ENCODE peak calls at places on chromosomes 6 and 20, in five cellular contexts. One of them, this sample, is unnamed.

GRCh38 chr6:89385156-89385667 is 26.9 kb downstream of the RRAGD start:
- DNase-seq in prostate gland: peak
- DNase-seq in stomach: no peak
- DNase-seq in GM23338: no peak
- DNase-seq in transverse colon: no peak
- DNase-seq in this sample: no peak

GRCh38 chr6:39203398-39203797 is 25.9 kb downstream of the KCNK5 start:
- DNase-seq in prostate gland: no peak
- DNase-seq in stomach: no peak
- DNase-seq in GM23338: no peak
- DNase-seq in transverse colon: no peak
- DNase-seq in this sample: no peak

GRCh38 chr6:45469708-45470107 is 92.0 kb upstream of the SUPT3H start:
- DNase-seq in prostate gland: no peak
- DNase-seq in stomach: no peak
- DNase-seq in GM23338: no peak
- DNase-seq in transverse colon: no peak
- DNase-seq in this sample: no peak

GRCh38 chr6:33427585-33428218 is 7.8 kb downstream of the SYNGAP1 start:
- DNase-seq in prostate gland: peak
- DNase-seq in stomach: peak
- DNase-seq in GM23338: peak
- DNase-seq in transverse colon: peak
- DNase-seq in this sample: no peak

GRCh38 chr6:6803180-6803978 is 214.9 kb downstream of the LY86 start:
- DNase-seq in prostate gland: peak
- DNase-seq in stomach: peak
- DNase-seq in GM23338: no peak
- DNase-seq in transverse colon: peak
- DNase-seq in this sample: no peak

GRCh38 chr20:15889073-15889923 is 684.0 kb downstream of the KIF16B start:
- DNase-seq in prostate gland: no peak
- DNase-seq in stomach: no peak
- DNase-seq in GM23338: no peak
- DNase-seq in transverse colon: no peak
- DNase-seq in this sample: no peak

GRCh38 chr6:26032387-26033131 is 54.7 kb upstream of the HFE start:
- DNase-seq in prostate gland: no peak
- DNase-seq in stomach: no peak
- DNase-seq in GM23338: peak
- DNase-seq in transverse colon: peak
- DNase-seq in this sample: no peak

GRCh38 chr20:2538356-2538755 is 2.0 kb downstream of the TMC2 start:
- DNase-seq in prostate gland: no peak
- DNase-seq in stomach: no peak
- DNase-seq in GM23338: no peak
- DNase-seq in transverse colon: no peak
- DNase-seq in this sample: no peak

GRCh38 chr20:37386505-37387201 is 40.7 kb downstream of the SRC start:
- DNase-seq in prostate gland: no peak
- DNase-seq in stomach: no peak
- DNase-seq in GM23338: no peak
- DNase-seq in transverse colon: no peak
- DNase-seq in this sample: no peak

GRCh38 chr20:44745560-44746366 is at the start of gene KCNK15:
- DNase-seq in prostate gland: no peak
- DNase-seq in stomach: peak
- DNase-seq in GM23338: peak
- DNase-seq in transverse colon: peak
- DNase-seq in this sample: no peak

GRCh38 chr6:124470803-124471202 is 491.4 kb upstream of the RNF217 start:
- DNase-seq in prostate gland: no peak
- DNase-seq in stomach: no peak
- DNase-seq in GM23338: no peak
- DNase-seq in transverse colon: no peak
- DNase-seq in this sample: no peak

GRCh38 chr6:98639236-98639635 is 195.1 kb upstream of the POU3F2 start:
- DNase-seq in prostate gland: no peak
- DNase-seq in stomach: no peak
- DNase-seq in GM23338: no peak
- DNase-seq in transverse colon: no peak
- DNase-seq in this sample: no peak

GRCh38 chr6:4017847-4018193 is 61.1 kb downstream of the FAM217A start:
- DNase-seq in prostate gland: no peak
- DNase-seq in stomach: no peak
- DNase-seq in GM23338: peak
- DNase-seq in transverse colon: no peak
- DNase-seq in this sample: no peak

GRCh38 chr20:672975-673604 is 2.5 kb downstream of the SCRT2 start:
- DNase-seq in prostate gland: no peak
- DNase-seq in stomach: no peak
- DNase-seq in GM23338: peak
- DNase-seq in transverse colon: no peak
- DNase-seq in this sample: no peak

GRCh38 chr20:56426926-56427325 is 14.9 kb downstream of the CASS4 start:
- DNase-seq in prostate gland: no peak
- DNase-seq in stomach: no peak
- DNase-seq in GM23338: no peak
- DNase-seq in transverse colon: no peak
- DNase-seq in this sample: no peak

GRCh38 chr20:15708984-15709598 is 864.2 kb downstream of the KIF16B start:
- DNase-seq in prostate gland: no peak
- DNase-seq in stomach: peak
- DNase-seq in GM23338: peak
- DNase-seq in transverse colon: peak
- DNase-seq in this sample: no peak

GRCh38 chr20:62026564-62026856 is 39.2 kb downstream of the TAF4 start:
- DNase-seq in prostate gland: no peak
- DNase-seq in stomach: no peak
- DNase-seq in GM23338: no peak
- DNase-seq in transverse colon: no peak
- DNase-seq in this sample: no peak

GRCh38 chr6:101853226-101853625 is 459.7 kb downstream of the GRIK2 start:
- DNase-seq in prostate gland: no peak
- DNase-seq in stomach: no peak
- DNase-seq in GM23338: no peak
- DNase-seq in transverse colon: no peak
- DNase-seq in this sample: no peak

GRCh38 chr6:111691345-111692225 is 85.9 kb upstream of the TRAF3IP2 start:
- DNase-seq in prostate gland: peak
- DNase-seq in stomach: no peak
- DNase-seq in GM23338: no peak
- DNase-seq in transverse colon: peak
- DNase-seq in this sample: no peak

GRCh38 chr20:39835040-39835842 is 853.8 kb downstream of the MAFB start:
- DNase-seq in prostate gland: no peak
- DNase-seq in stomach: no peak
- DNase-seq in GM23338: no peak
- DNase-seq in transverse colon: no peak
- DNase-seq in this sample: no peak

GRCh38 chr20:64036346-64037198 is 590 bp downstream of the C20orf204 start:
- DNase-seq in prostate gland: no peak
- DNase-seq in stomach: no peak
- DNase-seq in GM23338: no peak
- DNase-seq in transverse colon: no peak
- DNase-seq in this sample: no peak

GRCh38 chr20:64037199-64037497 is 1.2 kb downstream of the C20orf204 start:
- DNase-seq in prostate gland: no peak
- DNase-seq in stomach: no peak
- DNase-seq in GM23338: no peak
- DNase-seq in transverse colon: no peak
- DNase-seq in this sample: no peak

GRCh38 chr20:64037498-64038213 is 1.7 kb downstream of the C20orf204 start:
- DNase-seq in prostate gland: no peak
- DNase-seq in stomach: no peak
- DNase-seq in GM23338: peak
- DNase-seq in transverse colon: no peak
- DNase-seq in this sample: no peak

GRCh38 chr20:64035066-64035932 is 683 bp upstream of the C20orf204 start:
- DNase-seq in prostate gland: no peak
- DNase-seq in stomach: no peak
- DNase-seq in GM23338: no peak
- DNase-seq in transverse colon: no peak
- DNase-seq in this sample: no peak

DNA sequence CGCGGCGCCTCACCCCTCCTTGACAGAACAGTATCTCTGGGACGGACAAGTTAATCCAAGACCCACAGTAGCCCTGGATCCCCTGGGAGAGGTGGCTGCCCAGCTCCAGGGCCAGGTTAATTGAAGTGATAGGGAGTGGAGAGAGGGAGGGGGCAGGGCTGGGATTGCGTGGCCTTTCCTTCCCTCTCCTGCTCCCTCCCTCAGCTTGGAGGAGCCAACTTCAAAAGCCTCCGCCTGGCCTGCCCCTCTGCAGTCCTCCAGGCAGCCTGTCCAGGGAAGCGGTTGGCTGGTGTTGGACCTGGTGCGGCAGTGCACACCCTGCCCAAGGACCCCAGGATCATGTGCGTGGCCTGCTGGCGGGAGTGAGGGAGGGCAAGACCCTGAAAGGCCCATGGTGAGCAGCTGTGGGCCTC is at the start of gene C20orf204:
- DNase-seq in prostate gland: no peak
- DNase-seq in stomach: no peak
- DNase-seq in GM23338: peak
- DNase-seq in transverse colon: no peak
- DNase-seq in this sample: no peak
- TF ChIP-seq POLR2AphosphoS5 in prostate gland: no peak
- TF ChIP-seq POLR2AphosphoS5 in stomach: no peak
- TF ChIP-seq POLR2AphosphoS5 in GM23338: no peak
- TF ChIP-seq POLR2AphosphoS5 in transverse colon: no peak
- TF ChIP-seq POLR2AphosphoS5 in this sample: no peak

GRCh38 chr6:73562557-73562956 is 41.7 kb upstream of the EEF1A1 start:
- DNase-seq in prostate gland: no peak
- DNase-seq in stomach: no peak
- DNase-seq in GM23338: no peak
- DNase-seq in transverse colon: no peak
- DNase-seq in this sample: no peak

GRCh38 chr6:73565767-73566485 is 45.1 kb upstream of the EEF1A1 start:
- DNase-seq in prostate gland: no peak
- DNase-seq in stomach: no peak
- DNase-seq in GM23338: peak
- DNase-seq in transverse colon: no peak
- DNase-seq in this sample: no peak

GRCh38 chr6:73564578-73565345 is 43.9 kb upstream of the EEF1A1 start:
- DNase-seq in prostate gland: no peak
- DNase-seq in stomach: no peak
- DNase-seq in GM23338: no peak
- DNase-seq in transverse colon: no peak
- DNase-seq in this sample: no peak

GRCh38 chr6:73566954-73567591 is 46.2 kb upstream of the EEF1A1 start:
- DNase-seq in prostate gland: no peak
- DNase-seq in stomach: peak
- DNase-seq in GM23338: peak
- DNase-seq in transverse colon: peak
- DNase-seq in this sample: peak
- TF ChIP-seq POLR2AphosphoS5 in prostate gland: no peak
- TF ChIP-seq POLR2AphosphoS5 in stomach: peak
- TF ChIP-seq POLR2AphosphoS5 in GM23338: no peak
- TF ChIP-seq POLR2AphosphoS5 in transverse colon: no peak
- TF ChIP-seq POLR2AphosphoS5 in this sample: peak

GRCh38 chr6:75350156-75350555 is 65.6 kb upstream of the TMEM30A start:
- DNase-seq in prostate gland: no peak
- DNase-seq in stomach: no peak
- DNase-seq in GM23338: no peak
- DNase-seq in transverse colon: no peak
- DNase-seq in this sample: no peak

GRCh38 chr6:75348882-75349261 is 64.3 kb upstream of the TMEM30A start:
- DNase-seq in prostate gland: no peak
- DNase-seq in stomach: no peak
- DNase-seq in GM23338: no peak
- DNase-seq in transverse colon: no peak
- DNase-seq in this sample: no peak

GRCh38 chr6:75347797-75348610 is 63.4 kb upstream of the TMEM30A start:
- DNase-seq in prostate gland: no peak
- DNase-seq in stomach: no peak
- DNase-seq in GM23338: no peak
- DNase-seq in transverse colon: no peak
- DNase-seq in this sample: no peak

GRCh38 chr6:75350808-75351207 is 66.2 kb upstream of the TMEM30A start:
- DNase-seq in prostate gland: no peak
- DNase-seq in stomach: no peak
- DNase-seq in GM23338: no peak
- DNase-seq in transverse colon: no peak
- DNase-seq in this sample: no peak

DNA sequence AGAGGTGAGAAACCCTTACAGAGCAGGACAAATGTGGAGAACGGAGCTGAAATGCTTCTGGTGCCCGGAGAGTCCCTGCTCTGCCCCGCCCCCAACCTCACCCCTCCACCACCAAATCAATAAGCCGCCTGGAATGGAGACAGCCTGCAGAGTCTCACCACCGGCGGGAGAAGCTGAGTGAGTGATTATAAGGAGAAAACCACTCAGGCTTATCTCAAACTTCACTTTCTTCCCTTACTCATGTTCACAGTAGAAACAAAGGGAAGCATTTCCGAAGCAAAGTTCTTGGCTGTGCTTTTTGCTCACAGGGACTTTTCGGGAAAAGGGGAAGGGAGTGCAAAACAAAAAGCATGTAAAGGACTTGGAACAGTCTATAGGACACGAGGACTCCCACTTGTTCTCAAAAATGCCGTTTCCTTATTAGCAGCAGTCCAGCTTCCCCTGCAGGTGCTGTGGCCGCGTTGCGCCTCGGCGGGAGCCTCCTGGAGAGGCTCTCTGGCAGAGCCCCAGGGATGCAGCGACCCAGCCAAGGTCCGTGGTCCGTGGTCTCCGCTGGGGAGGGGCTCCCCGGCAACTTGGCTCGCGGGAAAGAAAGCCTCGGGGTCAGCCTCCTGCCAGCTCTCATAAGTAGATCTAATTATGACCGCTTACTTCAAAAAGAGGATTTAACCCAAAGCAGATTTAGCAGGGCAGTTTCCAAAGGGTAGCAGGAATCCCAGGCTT is 64.8 kb upstream of the TMEM30A start:
- DNase-seq in prostate gland: no peak
- DNase-seq in stomach: no peak
- DNase-seq in GM23338: peak
- DNase-seq in transverse colon: no peak
- DNase-seq in this sample: no peak
- TF ChIP-seq POLR2AphosphoS5 in prostate gland: no peak
- TF ChIP-seq POLR2AphosphoS5 in stomach: no peak
- TF ChIP-seq POLR2AphosphoS5 in GM23338: peak
- TF ChIP-seq POLR2AphosphoS5 in transverse colon: no peak
- TF ChIP-seq POLR2AphosphoS5 in this sample: peak

GRCh38 chr20:4932061-4932460 is 69.2 kb downstream of the SLC23A2 start:
- DNase-seq in prostate gland: no peak
- DNase-seq in stomach: no peak
- DNase-seq in GM23338: no peak
- DNase-seq in transverse colon: no peak
- DNase-seq in this sample: no peak

GRCh38 chr20:4937422-4938319 is 63.6 kb downstream of the SLC23A2 start:
- DNase-seq in prostate gland: peak
- DNase-seq in stomach: peak
- DNase-seq in GM23338: peak
- DNase-seq in transverse colon: no peak
- DNase-seq in this sample: no peak

GRCh38 chr20:4936392-4936850 is 64.9 kb downstream of the SLC23A2 start:
- DNase-seq in prostate gland: no peak
- DNase-seq in stomach: no peak
- DNase-seq in GM23338: no peak
- DNase-seq in transverse colon: no peak
- DNase-seq in this sample: no peak

GRCh38 chr20:4942336-4942735 is 59.0 kb downstream of the SLC23A2 start:
- DNase-seq in prostate gland: no peak
- DNase-seq in stomach: no peak
- DNase-seq in GM23338: no peak
- DNase-seq in transverse colon: no peak
- DNase-seq in this sample: no peak

GRCh38 chr20:4936851-4937412 is 64.4 kb downstream of the SLC23A2 start:
- DNase-seq in prostate gland: no peak
- DNase-seq in stomach: no peak
- DNase-seq in GM23338: no peak
- DNase-seq in transverse colon: no peak
- DNase-seq in this sample: no peak
- TF ChIP-seq POLR2AphosphoS5 in prostate gland: no peak
- TF ChIP-seq POLR2AphosphoS5 in stomach: no peak
- TF ChIP-seq POLR2AphosphoS5 in GM23338: no peak
- TF ChIP-seq POLR2AphosphoS5 in transverse colon: no peak
- TF ChIP-seq POLR2AphosphoS5 in this sample: no peak